ENCODE peak calls at places on chromosomes 4 and X, in eight cellular contexts. D, T, U, W, B, G, E and Q are unnamed samples.
A peak's percentile ranks its signal among the peaks of the same experiment; 100 is the strongest.

GRCh38 chr4:183758006-183758734 is 99.1 kb downstream of the TRAPPC11 start:
- DNase-seq in G (peak; percentile 84), W (no peak), D (no peak), T (no peak), E (no peak), B (peak; percentile 80), U (no peak), Q (no peak)

GRCh38 chr4:95106408-95106928 is 348.7 kb downstream of the BMPR1B start:
- DNase-seq in T (no peak), U (no peak), G (no peak), W (peak; percentile 18), D (no peak), B (no peak), E (no peak), Q (no peak)

GRCh38 chrX:147180886-147181285 is 366.3 kb upstream of the CXorf51A start:
- DNase-seq in E (no peak), B (no peak), T (no peak), G (no peak), W (no peak), D (no peak), U (no peak), Q (no peak)

GRCh38 chrX:106286053-106286650 is 118.0 kb downstream of the PWWP3B start:
- DNase-seq in W (no peak), U (no peak), T (peak; percentile 36), G (no peak), D (no peak), B (no peak), E (no peak), Q (no peak)

GRCh38 chr4:140702096-140702757 is 54.0 kb downstream of the TBC1D9 start:
- DNase-seq in D (no peak), G (no peak), T (no peak), W (no peak), U (no peak), E (no peak), B (no peak), Q (no peak)

GRCh38 chrX:84187501-84188319 is at the start of gene RPS6KA6:
- DNase-seq in E (no peak), B (peak; percentile 28), U (peak; percentile 44), G (peak; percentile 51), D (no peak), T (no peak), W (peak; percentile 56), Q (peak; percentile 58)

GRCh38 chrX:150234126-150234525 is 129.0 kb upstream of the MAMLD1 start:
- DNase-seq in W (peak; percentile 67), U (no peak), E (no peak), T (no peak), G (no peak), D (no peak), B (no peak), Q (no peak)

GRCh38 chrX:101485212-101486064 is at the start of gene ARMCX4:
- DNase-seq in U (peak; percentile 53), T (peak; percentile 25), G (peak; percentile 28), D (no peak), B (peak; percentile 59), W (peak; percentile 63), E (peak; percentile 15), Q (peak; percentile 66)

GRCh38 chrX:150219374-150220185 is 143.5 kb upstream of the MAMLD1 start:
- DNase-seq in D (no peak), U (no peak), G (no peak), T (no peak), W (peak; percentile 39), E (no peak), B (peak; percentile 25), Q (no peak)

GRCh38 chr4:1192493-1193205 is 20.3 kb upstream of the SPON2 start:
- DNase-seq in D (no peak), T (no peak), W (no peak), U (no peak), B (peak; percentile 27), G (peak; percentile 44), E (no peak), Q (no peak)

GRCh38 chrX:134139090-134139489 is 97.9 kb upstream of the CCDC160 start:
- DNase-seq in T (no peak), D (no peak), B (no peak), E (no peak), W (no peak), U (no peak), G (no peak), Q (no peak)

GRCh38 chrX:119734897-119735339 is 23.5 kb upstream of the SOWAHD start:
- DNase-seq in W (no peak), B (peak; percentile 86), U (peak; percentile 21), G (peak; percentile 25), E (no peak), D (no peak), T (no peak), Q (no peak)

GRCh38 chr4:80989921-80990544 is 40.5 kb upstream of the BMP3 start:
- DNase-seq in G (no peak), D (no peak), U (peak; percentile 29), B (no peak), E (no peak), W (peak; percentile 62), T (peak; percentile 23), Q (peak; percentile 86)

GRCh38 chr4:137819964-137820383 is 287.7 kb upstream of the PCDH18 start:
- DNase-seq in T (peak; percentile 5), D (no peak), G (no peak), W (peak; percentile 71), B (no peak), U (peak; percentile 17), E (no peak), Q (peak; percentile 70)